ENCODE peak calls at places on chromosomes 1 and 21, in ten cellular contexts. C is fibroblast of lung, P is HepG2, U is bronchial epithelial cell, V is ovary, Z is cardiac fibroblast, Q is epithelial cell of esophagus, M is heart left ventricle, F is HCT116, R is BE2C. I is an unnamed sample.

GRCh38 chr1:34681481-34682451 is 73.1 kb upstream of the GJB5 start:
- DNase-seq in C (peak), P (peak), U (peak), V (no peak), Z (peak), Q (peak), M (no peak), F (peak), R (peak), I (no peak)

GRCh38 chr1:18963968-18964367 is 7.5 kb upstream of the IFFO2 start:
- DNase-seq in C (no peak), P (no peak), U (no peak), V (no peak), Z (no peak), Q (no peak), M (no peak), F (no peak), R (no peak), I (no peak)

GRCh38 chr1:244833734-244834595 is 1.5 kb upstream of the COX20 start:
- DNase-seq in C (peak), P (peak), U (peak), V (peak), Z (peak), Q (peak), M (peak), F (peak), R (peak), I (peak)

GRCh38 chr1:163820748-163821147 is 499.0 kb downstream of the NUF2 start:
- DNase-seq in C (no peak), P (no peak), U (peak), V (no peak), Z (peak), Q (no peak), M (no peak), F (no peak), R (no peak), I (no peak)

GRCh38 chr1:30040081-30041019 is 683.0 kb downstream of the MATN1 start:
- DNase-seq in C (no peak), P (no peak), U (no peak), V (no peak), Z (no peak), Q (no peak), M (no peak), F (no peak), R (no peak), I (no peak)

GRCh38 chr1:42340898-42341297 is 5.9 kb upstream of the FOXJ3 start:
- DNase-seq in C (no peak), P (no peak), U (no peak), V (no peak), Z (no peak), Q (no peak), M (no peak), F (no peak), R (no peak), I (no peak)

GRCh38 chr1:10816743-10817369 is 20.4 kb upstream of the CASZ1 start:
- DNase-seq in C (no peak), P (no peak), U (no peak), V (no peak), Z (no peak), Q (no peak), M (no peak), F (no peak), R (no peak), I (no peak)

GRCh38 chr1:243420968-243421675 is 165.3 kb downstream of the SDCCAG8 start:
- DNase-seq in C (peak), P (no peak), U (no peak), V (no peak), Z (peak), Q (no peak), M (no peak), F (no peak), R (peak), I (no peak)

GRCh38 chr1:119808972-119809550 is 2.2 kb downstream of the REG4 start:
- DNase-seq in C (peak), P (peak), U (peak), V (peak), Z (peak), Q (peak), M (peak), F (peak), R (peak), I (peak)

GRCh38 chr1:181141431-181141910 is 53.0 kb downstream of the IER5 start:
- DNase-seq in C (peak), P (no peak), U (peak), V (no peak), Z (peak), Q (peak), M (no peak), F (no peak), R (no peak), I (no peak)

GRCh38 chr1:65420590-65421340 is at the start of the genes LEPR and LEPROT:
- DNase-seq in C (no peak), P (peak), U (no peak), V (no peak), Z (peak), Q (no peak), M (no peak), F (no peak), R (no peak), I (no peak)

GRCh38 chr1:25772692-25773245 is 27.2 kb upstream of the SELENON start:
- DNase-seq in C (no peak), P (no peak), U (no peak), V (no peak), Z (no peak), Q (no peak), M (no peak), F (no peak), R (no peak), I (no peak)

GRCh38 chr21:34846601-34847112 is 177.9 kb downstream of the CLIC6 start:
- DNase-seq in C (peak), P (no peak), U (peak), V (no peak), Z (peak), Q (peak), M (no peak), F (peak), R (no peak), I (no peak)

GRCh38 chr1:68285046-68285445 is 52.7 kb upstream of the WLS start:
- DNase-seq in C (no peak), P (no peak), U (no peak), V (no peak), Z (no peak), Q (no peak), M (no peak), F (no peak), R (no peak), I (no peak)

GRCh38 chr1:3922201-3922725 is 22.2 kb upstream of the C1orf174 start:
- DNase-seq in C (no peak), P (no peak), U (peak), V (no peak), Z (no peak), Q (no peak), M (no peak), F (no peak), R (no peak), I (no peak)

GRCh38 chr1:219837274-219837993 is 90.9 kb downstream of the SLC30A10 start:
- DNase-seq in C (peak), P (peak), U (peak), V (no peak), Z (peak), Q (peak), M (no peak), F (peak), R (peak), I (no peak)
- TF ChIP-seq CTCF in C (peak), P (peak), U (peak), V (no peak), Z (peak), Q (peak), M (peak), F (peak), R (peak), I (peak)

GRCh38 chr1:109299984-109300343 is 6.8 kb downstream of the MYBPHL start:
- DNase-seq in C (no peak), P (no peak), U (no peak), V (no peak), Z (no peak), Q (no peak), M (no peak), F (no peak), R (no peak), I (no peak)
- H3K4me3 ChIP-seq in C (no peak), P (peak), U (no peak), V (no peak), Z (no peak), Q (no peak), M (no peak), F (no peak), R (no peak), I (no peak)

GRCh38 chr1:1788646-1789431 is 10.6 kb upstream of the NADK start:
- DNase-seq in C (no peak), P (peak), U (no peak), V (no peak), Z (peak), Q (peak), M (no peak), F (no peak), R (peak), I (no peak)
- TF ChIP-seq CTCF in C (peak), P (peak), U (peak), V (no peak), Z (peak), Q (peak), M (peak), F (peak), R (peak), I (no peak)

DNA sequence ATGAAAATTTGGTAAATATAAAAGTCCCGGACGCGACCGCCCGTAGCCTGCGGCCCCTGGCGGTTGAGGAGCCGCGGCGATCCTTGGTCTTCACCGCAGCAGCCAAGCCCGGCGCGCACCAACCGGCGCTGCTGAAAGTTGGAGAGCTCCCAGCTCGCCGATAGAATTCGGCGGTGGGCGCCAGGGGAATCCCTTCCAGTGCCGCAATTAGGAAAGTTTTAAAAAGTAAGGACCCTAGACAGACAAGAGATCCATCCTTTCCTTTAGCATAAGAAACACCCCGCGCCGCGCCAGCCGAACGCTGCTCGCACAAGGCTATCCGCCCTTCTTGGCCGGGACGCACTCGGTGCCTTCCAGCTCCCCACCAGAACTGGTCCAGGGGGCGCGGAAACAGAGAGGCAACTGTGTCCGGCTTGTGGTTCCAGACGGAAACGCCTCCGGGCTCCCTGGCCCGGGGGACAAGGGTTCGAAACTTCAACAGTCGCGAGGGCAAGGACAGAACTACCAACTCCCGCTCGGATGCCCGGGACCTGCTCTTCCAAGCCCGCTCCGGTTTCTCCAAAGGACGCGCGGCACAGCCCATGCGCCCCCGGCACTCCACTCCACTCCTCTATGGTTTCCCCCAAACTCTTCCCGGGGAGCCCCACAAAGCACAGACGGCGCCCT is 1.7 kb downstream of the FAM78B start:
- DNase-seq in C (peak), P (peak), U (no peak), V (peak), Z (peak), Q (peak), M (peak), F (no peak), R (peak), I (peak)
- H3K4me3 ChIP-seq in C (no peak), P (peak), U (no peak), V (peak), Z (peak), Q (no peak), M (peak), F (no peak), R (peak), I (peak)

DNA sequence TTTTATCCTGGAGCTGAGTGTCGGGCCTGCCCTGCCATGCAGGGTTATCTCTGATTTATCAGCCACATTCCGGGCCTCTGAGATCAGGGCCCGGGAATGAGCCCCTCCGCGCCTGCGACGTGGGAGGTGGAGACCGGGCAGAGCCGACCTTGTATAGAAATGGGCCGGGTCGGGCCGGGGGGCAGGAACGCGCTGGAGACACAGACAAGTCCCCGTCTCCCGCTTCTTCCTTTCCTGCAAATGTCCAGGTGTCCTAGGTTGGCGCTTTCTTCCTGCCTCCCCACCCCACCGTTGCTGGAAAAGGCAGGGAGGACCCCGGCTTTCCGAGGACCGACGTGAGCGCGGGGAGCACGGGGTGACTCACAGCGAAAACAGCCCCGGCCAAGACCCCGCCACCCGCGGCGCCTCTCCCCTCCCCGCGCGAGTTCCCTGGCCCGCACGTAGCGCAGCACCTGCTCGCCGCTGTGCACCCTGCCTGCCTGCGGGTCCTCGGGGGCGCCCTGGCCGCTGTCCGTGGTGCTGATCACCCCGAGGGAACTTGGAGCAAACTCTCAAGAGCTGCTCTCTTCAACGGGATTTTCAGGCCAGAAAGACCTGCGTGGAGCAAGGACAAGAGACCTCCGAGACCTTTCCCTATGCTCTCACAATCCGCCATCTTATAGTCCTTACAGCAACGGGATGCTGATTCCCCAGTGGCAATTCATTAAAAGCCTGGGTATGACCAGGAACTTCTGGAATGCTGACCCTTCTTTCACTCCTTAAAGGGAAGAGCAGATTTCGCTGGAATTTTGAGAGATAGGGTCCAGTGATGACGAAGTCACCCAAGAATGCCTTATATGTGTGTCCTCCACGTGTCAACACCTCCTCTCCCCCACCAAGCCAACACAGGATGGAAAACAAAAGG is 475 bp upstream of the NPPB start:
- DNase-seq in C (peak), P (peak), U (peak), V (peak), Z (peak), Q (peak), M (peak), F (no peak), R (peak), I (peak)
- TF ChIP-seq CTCF in C (peak), P (peak), U (peak), V (no peak), Z (peak), Q (peak), M (peak), F (peak), R (no peak), I (no peak)

DNA sequence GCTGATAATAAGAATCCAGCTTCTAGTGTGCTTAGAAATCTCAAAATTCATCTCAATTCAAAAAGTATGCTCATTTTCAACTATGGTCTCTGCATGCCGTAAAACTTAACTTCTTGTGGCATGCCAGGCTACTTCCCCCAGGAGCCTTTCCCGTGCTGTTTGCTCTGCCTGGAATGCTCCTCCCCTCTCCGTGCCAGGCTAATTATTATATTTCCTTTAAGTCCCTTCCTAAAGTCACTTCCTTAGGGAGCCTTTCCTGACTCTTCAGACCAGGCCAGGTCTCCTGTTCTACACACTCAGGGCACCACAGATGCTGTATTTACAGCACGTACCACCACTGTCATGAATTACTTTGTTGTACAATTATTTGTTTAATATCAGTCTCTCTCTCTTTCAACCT is 67.1 kb upstream of the PPP2R5A start:
- DNase-seq in C (no peak), P (no peak), U (no peak), V (no peak), Z (no peak), Q (no peak), M (no peak), F (no peak), R (no peak), I (no peak)
- H3K4me3 ChIP-seq in C (no peak), P (no peak), U (no peak), V (no peak), Z (no peak), Q (no peak), M (no peak), F (no peak), R (no peak), I (no peak)

DNA sequence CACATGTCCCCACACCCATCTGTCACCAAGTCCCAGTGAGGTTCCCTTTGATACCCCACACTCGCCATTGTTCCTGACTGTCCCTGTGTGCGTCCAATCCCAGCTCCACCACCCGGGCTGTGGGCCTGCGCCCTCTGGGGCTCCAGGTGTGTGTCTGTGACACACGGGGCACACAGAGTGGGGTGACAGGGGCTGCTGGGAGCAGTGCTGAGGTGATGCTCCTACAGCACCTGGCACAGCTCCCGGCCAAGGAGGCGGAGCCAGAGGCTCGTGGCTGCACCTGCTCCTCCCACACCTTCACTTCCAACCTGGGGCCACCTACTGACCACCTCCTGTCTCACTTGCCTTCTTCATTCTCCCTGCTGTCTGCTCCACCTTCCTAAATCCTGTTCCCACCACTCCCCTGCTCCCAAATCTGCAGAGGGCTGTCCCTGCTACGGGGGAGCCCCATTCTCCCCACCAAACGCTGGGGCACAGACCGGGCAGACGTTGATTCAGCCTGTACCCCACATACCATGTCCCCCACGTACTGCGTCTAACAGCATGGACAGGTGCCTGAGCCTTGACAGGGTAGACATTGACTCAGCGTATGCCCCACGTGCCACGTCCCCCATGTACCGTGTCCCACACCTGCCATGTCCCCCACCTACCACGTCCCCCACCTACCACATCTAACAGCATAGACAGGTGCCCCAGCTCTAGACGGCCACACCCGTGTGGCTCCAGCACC is 16.4 kb downstream of the WDR4 start:
- DNase-seq in C (no peak), P (no peak), U (peak), V (no peak), Z (no peak), Q (peak), M (no peak), F (no peak), R (no peak), I (no peak)
- TF ChIP-seq CTCF in C (no peak), P (no peak), U (peak), V (no peak), Z (peak), Q (peak), M (no peak), F (no peak), R (no peak), I (no peak)

DNA sequence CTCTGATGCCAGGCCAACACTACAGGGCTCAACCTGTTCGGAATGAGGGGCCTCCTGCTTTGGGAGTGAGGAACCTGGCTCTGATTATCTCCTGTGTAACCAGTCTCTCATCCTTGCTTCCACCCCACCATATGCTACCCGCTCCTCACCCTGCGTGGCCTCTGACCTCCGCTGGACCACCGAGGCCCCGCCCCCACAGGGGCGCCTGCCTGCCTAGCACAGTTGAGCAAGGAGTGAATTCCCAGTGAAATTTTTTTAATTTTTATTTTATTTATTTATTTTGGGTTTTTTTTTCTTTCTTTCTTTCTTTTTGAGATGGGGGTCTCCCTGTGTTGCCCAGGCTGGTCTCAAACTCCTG is 1.9 kb upstream of the GNB1 start:
- DNase-seq in C (no peak), P (no peak), U (no peak), V (no peak), Z (no peak), Q (no peak), M (no peak), F (no peak), R (no peak), I (no peak)
- H3K4me3 ChIP-seq in C (no peak), P (peak), U (no peak), V (no peak), Z (no peak), Q (no peak), M (no peak), F (peak), R (no peak), I (no peak)

DNA sequence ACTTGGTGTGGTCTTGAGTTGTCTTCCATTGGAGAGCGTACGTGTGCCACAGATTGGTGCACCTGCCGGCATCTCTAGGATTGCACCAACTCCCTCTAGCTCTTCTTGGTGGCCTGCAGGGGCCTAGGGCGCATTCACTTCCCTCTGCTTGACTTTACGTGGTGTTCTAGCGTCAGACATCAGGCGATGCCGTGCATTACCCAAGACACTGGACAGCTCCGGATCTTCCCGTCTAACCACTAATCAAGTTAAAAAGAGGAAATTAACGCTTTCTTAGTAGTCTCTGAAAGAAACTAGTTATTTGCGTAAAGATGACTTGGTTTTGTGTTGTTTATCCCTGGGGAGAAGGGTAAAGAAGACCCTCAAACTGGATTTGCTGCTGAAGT is 510 bp upstream of the IL10RB start:
- DNase-seq in C (no peak), P (no peak), U (peak), V (no peak), Z (no peak), Q (peak), M (peak), F (no peak), R (no peak), I (no peak)
- TF ChIP-seq CTCF in C (no peak), P (no peak), U (no peak), V (no peak), Z (no peak), Q (no peak), M (no peak), F (no peak), R (no peak), I (no peak)